ENCODE peak calls at places on chromosomes 13 and 19, in five cellular contexts. One of them, this sample, is unnamed.

GRCh38 chr13:112688560-112689497 is 1.0 kb upstream of the ATP11A start:
- DNase-seq in tibial nerve: peak; percentile 40
- DNase-seq in gastrocnemius medialis: no peak
- DNase-seq in left ventricle myocardium inferior: no peak
- DNase-seq in dorsolateral prefrontal cortex: no peak
- DNase-seq in this sample: peak; percentile 12

GRCh38 chr13:33494596-33495214 is 209.2 kb upstream of the STARD13 start:
- DNase-seq in tibial nerve: no peak
- DNase-seq in left ventricle myocardium inferior: peak; percentile 17
- DNase-seq in dorsolateral prefrontal cortex: no peak
- DNase-seq in gastrocnemius medialis: no peak
- DNase-seq in this sample: peak; percentile 96

GRCh38 chr13:38850868-38851626 is 139.6 kb downstream of the STOML3 start:
- DNase-seq in gastrocnemius medialis: no peak
- DNase-seq in left ventricle myocardium inferior: no peak
- DNase-seq in dorsolateral prefrontal cortex: no peak
- DNase-seq in tibial nerve: no peak
- DNase-seq in this sample: no peak

GRCh38 chr19:17997969-17998826 is 9.8 kb upstream of the ARRDC2 start:
- DNase-seq in left ventricle myocardium inferior: no peak
- DNase-seq in dorsolateral prefrontal cortex: no peak
- DNase-seq in gastrocnemius medialis: no peak
- DNase-seq in tibial nerve: no peak
- DNase-seq in this sample: peak; percentile 71

GRCh38 chr19:2636897-2637683 is 65.4 kb downstream of the GNG7 start:
- DNase-seq in gastrocnemius medialis: no peak
- DNase-seq in dorsolateral prefrontal cortex: peak; percentile 74
- DNase-seq in tibial nerve: peak; percentile 57
- DNase-seq in left ventricle myocardium inferior: peak; percentile 69
- DNase-seq in this sample: peak; percentile 60

GRCh38 chr13:45511310-45512147 is 46.8 kb downstream of the COG3 start:
- DNase-seq in gastrocnemius medialis: no peak
- DNase-seq in left ventricle myocardium inferior: no peak
- DNase-seq in dorsolateral prefrontal cortex: no peak
- DNase-seq in tibial nerve: peak; percentile 69
- DNase-seq in this sample: peak; percentile 89

GRCh38 chr19:29770653-29771052 is 41.1 kb upstream of the CCNE1 start:
- DNase-seq in dorsolateral prefrontal cortex: no peak
- DNase-seq in tibial nerve: no peak
- DNase-seq in left ventricle myocardium inferior: no peak
- DNase-seq in gastrocnemius medialis: no peak
- DNase-seq in this sample: no peak

GRCh38 chr19:34173145-34173956 is 1.0 kb downstream of the LSM14A start:
- DNase-seq in left ventricle myocardium inferior: no peak
- DNase-seq in tibial nerve: peak; percentile 21
- DNase-seq in dorsolateral prefrontal cortex: no peak
- DNase-seq in gastrocnemius medialis: no peak
- DNase-seq in this sample: no peak

GRCh38 chr19:4086336-4086953 is 19.7 kb upstream of the ZBTB7A start:
- DNase-seq in dorsolateral prefrontal cortex: no peak
- DNase-seq in left ventricle myocardium inferior: no peak
- DNase-seq in tibial nerve: no peak
- DNase-seq in gastrocnemius medialis: no peak
- DNase-seq in this sample: no peak

GRCh38 chr19:37519890-37520289 is 13.2 kb downstream of the ZNF793 start:
- DNase-seq in tibial nerve: no peak
- DNase-seq in dorsolateral prefrontal cortex: no peak
- DNase-seq in left ventricle myocardium inferior: no peak
- DNase-seq in gastrocnemius medialis: no peak
- DNase-seq in this sample: peak; percentile 35

GRCh38 chr13:30864352-30865130 is 41.5 kb upstream of the MEDAG start:
- DNase-seq in dorsolateral prefrontal cortex: no peak
- DNase-seq in gastrocnemius medialis: no peak
- DNase-seq in left ventricle myocardium inferior: no peak
- DNase-seq in tibial nerve: no peak
- DNase-seq in this sample: peak; percentile 91

GRCh38 chr13:110551284-110551683 is 10.2 kb downstream of the RAB20 start:
- DNase-seq in tibial nerve: no peak
- DNase-seq in dorsolateral prefrontal cortex: no peak
- DNase-seq in left ventricle myocardium inferior: no peak
- DNase-seq in gastrocnemius medialis: no peak
- DNase-seq in this sample: no peak

GRCh38 chr13:30615851-30616311 is 1.8 kb upstream of the USPL1 start:
- DNase-seq in tibial nerve: peak; percentile 31
- DNase-seq in left ventricle myocardium inferior: no peak
- DNase-seq in dorsolateral prefrontal cortex: no peak
- DNase-seq in gastrocnemius medialis: no peak
- DNase-seq in this sample: peak; percentile 62

GRCh38 chr19:55459551-55459949 is 1.9 kb downstream of the ISOC2 start:
- DNase-seq in gastrocnemius medialis: no peak
- DNase-seq in dorsolateral prefrontal cortex: no peak
- DNase-seq in left ventricle myocardium inferior: no peak
- DNase-seq in tibial nerve: no peak
- DNase-seq in this sample: no peak

GRCh38 chr19:480016-480855 is 16.1 kb upstream of the MADCAM1 start:
- DNase-seq in left ventricle myocardium inferior: peak; percentile 88
- DNase-seq in dorsolateral prefrontal cortex: peak; percentile 63
- DNase-seq in gastrocnemius medialis: no peak
- DNase-seq in tibial nerve: peak; percentile 86
- DNase-seq in this sample: peak; percentile 47

GRCh38 chr13:111508164-111508870 is 187.9 kb downstream of the TEX29 start:
- DNase-seq in left ventricle myocardium inferior: no peak
- DNase-seq in gastrocnemius medialis: no peak
- DNase-seq in dorsolateral prefrontal cortex: no peak
- DNase-seq in tibial nerve: no peak
- DNase-seq in this sample: no peak

GRCh38 chr13:20301391-20302071 is 69.4 kb upstream of the GJB6 start:
- DNase-seq in tibial nerve: peak; percentile 11
- DNase-seq in left ventricle myocardium inferior: peak; percentile 15
- DNase-seq in gastrocnemius medialis: no peak
- DNase-seq in dorsolateral prefrontal cortex: no peak
- DNase-seq in this sample: no peak

GRCh38 chr19:29571181-29571580 is 34.9 kb upstream of the POP4 start:
- DNase-seq in gastrocnemius medialis: no peak
- DNase-seq in dorsolateral prefrontal cortex: no peak
- DNase-seq in left ventricle myocardium inferior: no peak
- DNase-seq in tibial nerve: no peak
- DNase-seq in this sample: no peak

GRCh38 chr13:112185466-112185865 is 118.5 kb downstream of the SOX1 start:
- DNase-seq in left ventricle myocardium inferior: no peak
- DNase-seq in tibial nerve: no peak
- DNase-seq in gastrocnemius medialis: no peak
- DNase-seq in dorsolateral prefrontal cortex: no peak
- DNase-seq in this sample: no peak

GRCh38 chr13:111370570-111371150 is 50.2 kb downstream of the TEX29 start:
- DNase-seq in left ventricle myocardium inferior: no peak
- DNase-seq in dorsolateral prefrontal cortex: no peak
- DNase-seq in tibial nerve: no peak
- DNase-seq in gastrocnemius medialis: no peak
- DNase-seq in this sample: no peak

GRCh38 chr19:1608414-1609391 is 3.4 kb upstream of the UQCR11 start:
- DNase-seq in tibial nerve: no peak
- DNase-seq in gastrocnemius medialis: no peak
- DNase-seq in left ventricle myocardium inferior: no peak
- DNase-seq in dorsolateral prefrontal cortex: no peak
- DNase-seq in this sample: no peak

GRCh38 chr13:21542563-21542962 is 61.4 kb downstream of the MICU2 start:
- DNase-seq in dorsolateral prefrontal cortex: no peak
- DNase-seq in tibial nerve: no peak
- DNase-seq in left ventricle myocardium inferior: no peak
- DNase-seq in gastrocnemius medialis: no peak
- DNase-seq in this sample: no peak

GRCh38 chr19:39057615-39058014 is 25.3 kb upstream of the FBXO27 start:
- DNase-seq in dorsolateral prefrontal cortex: no peak
- DNase-seq in tibial nerve: no peak
- DNase-seq in left ventricle myocardium inferior: no peak
- DNase-seq in gastrocnemius medialis: no peak
- DNase-seq in this sample: no peak

GRCh38 chr13:52851153-52851962 is 2.9 kb upstream of the PCDH8 start:
- DNase-seq in tibial nerve: peak; percentile 23
- DNase-seq in gastrocnemius medialis: no peak
- DNase-seq in dorsolateral prefrontal cortex: no peak
- DNase-seq in left ventricle myocardium inferior: peak; percentile 26
- DNase-seq in this sample: peak; percentile 12

GRCh38 chr13:52847682-52848432 is 583 bp downstream of the PCDH8 start:
- DNase-seq in dorsolateral prefrontal cortex: no peak
- DNase-seq in left ventricle myocardium inferior: no peak
- DNase-seq in tibial nerve: no peak
- DNase-seq in gastrocnemius medialis: no peak
- DNase-seq in this sample: no peak

GRCh38 chr13:52850396-52851152 is 2.1 kb upstream of the PCDH8 start:
- DNase-seq in gastrocnemius medialis: peak; percentile 20
- DNase-seq in tibial nerve: peak; percentile 54
- DNase-seq in dorsolateral prefrontal cortex: no peak
- DNase-seq in left ventricle myocardium inferior: peak; percentile 72
- DNase-seq in this sample: peak; percentile 34

GRCh38 chr13:52848455-52849190 is at the start of gene PCDH8:
- DNase-seq in gastrocnemius medialis: no peak
- DNase-seq in tibial nerve: peak; percentile 49
- DNase-seq in left ventricle myocardium inferior: no peak
- DNase-seq in dorsolateral prefrontal cortex: peak; percentile 50
- DNase-seq in this sample: no peak

GRCh38 chr13:52849727-52850395 is 1.4 kb upstream of the PCDH8 start:
- DNase-seq in left ventricle myocardium inferior: no peak
- DNase-seq in tibial nerve: no peak
- DNase-seq in gastrocnemius medialis: no peak
- DNase-seq in dorsolateral prefrontal cortex: no peak
- DNase-seq in this sample: no peak
- H3K4me3 ChIP-seq in left ventricle myocardium inferior: peak overlapping the region; percentile 71
- H3K4me3 ChIP-seq in tibial nerve: no peak overlapping the region
- H3K4me3 ChIP-seq in gastrocnemius medialis: peak overlapping the region; percentile 83
- H3K4me3 ChIP-seq in dorsolateral prefrontal cortex: peak overlapping the region; percentile 60
- H3K4me3 ChIP-seq in this sample: no peak overlapping the region

GRCh38 chr13:113762075-113762474 is 3.0 kb downstream of the TMEM255B start:
- DNase-seq in gastrocnemius medialis: no peak
- DNase-seq in tibial nerve: no peak
- DNase-seq in dorsolateral prefrontal cortex: no peak
- DNase-seq in left ventricle myocardium inferior: no peak
- DNase-seq in this sample: no peak

GRCh38 chr13:113756441-113757097 is 2.5 kb upstream of the TMEM255B start:
- DNase-seq in dorsolateral prefrontal cortex: no peak
- DNase-seq in gastrocnemius medialis: no peak
- DNase-seq in tibial nerve: no peak
- DNase-seq in left ventricle myocardium inferior: no peak
- DNase-seq in this sample: peak; percentile 34

GRCh38 chr13:113761136-113761535 is 2.1 kb downstream of the TMEM255B start:
- DNase-seq in dorsolateral prefrontal cortex: no peak
- DNase-seq in gastrocnemius medialis: no peak
- DNase-seq in tibial nerve: no peak
- DNase-seq in left ventricle myocardium inferior: no peak
- DNase-seq in this sample: no peak

GRCh38 chr13:113759525-113760137 is 605 bp downstream of the TMEM255B start:
- DNase-seq in left ventricle myocardium inferior: no peak
- DNase-seq in gastrocnemius medialis: no peak
- DNase-seq in tibial nerve: peak; percentile 29
- DNase-seq in dorsolateral prefrontal cortex: no peak
- DNase-seq in this sample: peak; percentile 30

GRCh38 chr13:113758651-113759524 is at the start of gene TMEM255B:
- DNase-seq in gastrocnemius medialis: peak; percentile 51
- DNase-seq in left ventricle myocardium inferior: peak; percentile 89
- DNase-seq in tibial nerve: peak; percentile 79
- DNase-seq in dorsolateral prefrontal cortex: peak; percentile 60
- DNase-seq in this sample: peak; percentile 66
- TF ChIP-seq CTCF in gastrocnemius medialis: peak; percentile 5
- TF ChIP-seq CTCF in left ventricle myocardium inferior: peak; percentile 66
- TF ChIP-seq CTCF in tibial nerve: peak; percentile 63
- TF ChIP-seq CTCF in dorsolateral prefrontal cortex: peak; percentile 49
- TF ChIP-seq CTCF in this sample: no peak

GRCh38 chr13:25908390-25908789 is 143.4 kb downstream of the SHISA2 start:
- DNase-seq in tibial nerve: no peak
- DNase-seq in left ventricle myocardium inferior: no peak
- DNase-seq in gastrocnemius medialis: no peak
- DNase-seq in dorsolateral prefrontal cortex: no peak
- DNase-seq in this sample: no peak

GRCh38 chr13:25911020-25911419 is 140.8 kb downstream of the SHISA2 start:
- DNase-seq in dorsolateral prefrontal cortex: no peak
- DNase-seq in tibial nerve: no peak
- DNase-seq in left ventricle myocardium inferior: no peak
- DNase-seq in gastrocnemius medialis: no peak
- DNase-seq in this sample: no peak

GRCh38 chr13:25916119-25916518 is 135.7 kb downstream of the SHISA2 start:
- DNase-seq in gastrocnemius medialis: no peak
- DNase-seq in tibial nerve: no peak
- DNase-seq in dorsolateral prefrontal cortex: no peak
- DNase-seq in left ventricle myocardium inferior: no peak
- DNase-seq in this sample: no peak

GRCh38 chr13:25910243-25910642 is 141.6 kb downstream of the SHISA2 start:
- DNase-seq in dorsolateral prefrontal cortex: no peak
- DNase-seq in gastrocnemius medialis: no peak
- DNase-seq in tibial nerve: no peak
- DNase-seq in left ventricle myocardium inferior: no peak
- DNase-seq in this sample: no peak

DNA sequence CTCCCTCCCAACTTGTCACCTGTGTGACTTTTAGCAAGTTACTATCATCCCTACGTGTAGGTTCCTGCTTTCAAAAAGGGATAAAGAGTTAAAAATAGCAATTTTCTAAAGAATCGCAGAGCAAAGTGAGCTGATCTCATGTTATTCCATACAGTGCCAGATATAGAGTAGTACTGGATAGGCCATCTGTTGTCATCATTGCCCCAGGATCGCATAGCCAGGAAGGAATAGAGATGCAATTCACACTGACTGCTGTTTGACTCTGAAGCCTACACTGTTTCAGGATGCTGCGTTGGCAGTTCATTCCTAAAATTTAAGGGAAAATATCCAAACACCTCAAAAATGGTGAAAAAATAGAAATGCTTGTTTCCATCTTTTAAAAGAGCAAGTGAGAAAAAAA is 138.9 kb downstream of the SHISA2 start:
- DNase-seq in left ventricle myocardium inferior: no peak
- DNase-seq in tibial nerve: no peak
- DNase-seq in dorsolateral prefrontal cortex: no peak
- DNase-seq in gastrocnemius medialis: no peak
- DNase-seq in this sample: no peak
- H3K4me3 ChIP-seq in left ventricle myocardium inferior: no peak overlapping the region
- H3K4me3 ChIP-seq in tibial nerve: no peak overlapping the region
- H3K4me3 ChIP-seq in dorsolateral prefrontal cortex: no peak overlapping the region
- H3K4me3 ChIP-seq in gastrocnemius medialis: no peak overlapping the region
- H3K4me3 ChIP-seq in this sample: no peak overlapping the region

GRCh38 chr19:42113641-42114348 is 18.5 kb downstream of the POU2F2 start:
- DNase-seq in dorsolateral prefrontal cortex: no peak
- DNase-seq in left ventricle myocardium inferior: no peak
- DNase-seq in gastrocnemius medialis: no peak
- DNase-seq in tibial nerve: no peak
- DNase-seq in this sample: peak; percentile 92
- TF ChIP-seq CTCF in dorsolateral prefrontal cortex: no peak
- TF ChIP-seq CTCF in left ventricle myocardium inferior: no peak
- TF ChIP-seq CTCF in gastrocnemius medialis: no peak
- TF ChIP-seq CTCF in tibial nerve: no peak
- TF ChIP-seq CTCF in this sample: peak; percentile 15